ENCODE peak calls at places on chromosomes 16 and 17, in five cellular contexts. I is thyroid gland; Z is activated CD4-positive, alpha-beta T cell treated with anti-CD3 and anti-CD28 coated beads, Interleukin-2, amount 50 U/mL, for 1 hour; H is heart left ventricle; T is activated T-cell treated with anti-CD3 and anti-CD28 coated beads, Interleukin-2, amount 50 U/mL, for 72 hours. J is an unnamed sample.

GRCh38 chr17:57684711-57685498 is 60.2 kb downstream of the CCDC182 start:
- DNase-seq in I (no peak), Z (no peak), H (no peak), T (no peak), J (no peak)

GRCh38 chr17:31067699-31068184 is 27.0 kb upstream of the NF1 start:
- DNase-seq in I (no peak), Z (no peak), H (no peak), T (no peak), J (no peak)

GRCh38 chr16:3045758-3046505 is 429 bp upstream of the MMP25 start:
- DNase-seq in I (no peak), Z (no peak), H (no peak), T (peak), J (peak)

GRCh38 chr17:62067165-62068145 is 2.4 kb upstream of the MED13 start:
- DNase-seq in I (no peak), Z (no peak), H (no peak), T (no peak), J (no peak)

GRCh38 chr17:31657876-31658275 is 201.2 kb downstream of the COPRS start:
- DNase-seq in I (no peak), Z (no peak), H (no peak), T (no peak), J (no peak)

GRCh38 chr16:47320546-47321315 is 140.1 kb downstream of the ITFG1 start:
- DNase-seq in I (no peak), Z (no peak), H (no peak), T (no peak), J (no peak)

GRCh38 chr17:71824671-71825070 is 296.1 kb upstream of the SOX9 start:
- DNase-seq in I (no peak), Z (no peak), H (no peak), T (no peak), J (no peak)

GRCh38 chr17:83203073-83203471 is 123.7 kb downstream of the METRNL start:
- DNase-seq in I (peak), Z (no peak), H (peak), T (peak), J (peak)

GRCh38 chr17:75785016-75785769 is 587 bp downstream of the UNK start:
- DNase-seq in I (peak), Z (peak), H (peak), T (peak), J (peak)

GRCh38 chr17:58176200-58176599 is 9.4 kb downstream of the OR4D2 start:
- DNase-seq in I (no peak), Z (no peak), H (no peak), T (no peak), J (no peak)

GRCh38 chr16:31129568-31130335 is 5.8 kb downstream of the PRSS8 start:
- DNase-seq in I (peak), Z (no peak), H (peak), T (no peak), J (no peak)

GRCh38 chr16:12228607-12229499 is 252.3 kb downstream of the SNX29 start:
- DNase-seq in I (peak), Z (no peak), H (peak), T (peak), J (no peak)

GRCh38 chr16:56189990-56190902 is 1.0 kb upstream of the GNAO1 start:
- DNase-seq in I (no peak), Z (no peak), H (no peak), T (no peak), J (no peak)

GRCh38 chr17:6212766-6213165 is 142.6 kb downstream of the WSCD1 start:
- DNase-seq in I (no peak), Z (no peak), H (no peak), T (no peak), J (no peak)